ENCODE peak calls at places on chromosomes 12 and 14, in four cellular contexts. J is HL-60, P is GM12878, E is K562. B is an unnamed sample.

GRCh38 chr12:64522316-64522715 is 70.4 kb downstream of the TBK1 start:
- DNase-seq in E (no peak), J (peak; percentile 24), P (no peak), B (no peak)

GRCh38 chr12:17264603-17265002 is 658.6 kb upstream of the LMO3 start:
- DNase-seq in E (no peak), J (no peak), P (no peak), B (no peak)

GRCh38 chr12:8081228-8081920 is 700 bp upstream of the NECAP1 start:
- DNase-seq in E (no peak), P (no peak), J (no peak), B (no peak)

GRCh38 chr12:54053625-54054441 is at the start of gene HOXC4:
- DNase-seq in E (no peak), J (no peak), P (no peak), B (no peak)

GRCh38 chr12:666766-667308 is 3.6 kb upstream of the NINJ2 start:
- DNase-seq in J (no peak), E (no peak), P (peak; percentile 80), B (no peak)

GRCh38 chr14:89444044-89444443 is 27.0 kb upstream of the FOXN3 start:
- DNase-seq in P (no peak), E (no peak), J (no peak), B (no peak)

GRCh38 chr12:126160912-126161311 is 1095.7 kb downstream of the AACS start:
- DNase-seq in E (no peak), P (no peak), J (no peak), B (no peak)

GRCh38 chr12:2411586-2412304 is 359.0 kb downstream of the CACNA1C start:
- DNase-seq in E (no peak), P (no peak), J (no peak), B (no peak)

GRCh38 chr12:94609917-94610443 is 40.4 kb downstream of the TMCC3 start:
- DNase-seq in P (no peak), J (no peak), E (no peak), B (no peak)

GRCh38 chr12:50751921-50752721 is 11.8 kb upstream of the ATF1 start:
- DNase-seq in P (no peak), E (peak; percentile 4), J (no peak), B (peak; percentile 26)

GRCh38 chr12:94299846-94300245 is 151.5 kb downstream of the PLXNC1 start:
- DNase-seq in J (no peak), P (no peak), E (no peak), B (no peak)

GRCh38 chr14:67514203-67514607 is 18.9 kb upstream of the PLEKHH1 start:
- DNase-seq in J (no peak), P (no peak), E (no peak), B (no peak)

GRCh38 chr14:92631098-92631497 is 117.3 kb downstream of the LGMN start:
- DNase-seq in P (no peak), J (no peak), E (no peak), B (no peak)

GRCh38 chr12:68374315-68374982 is 42.3 kb upstream of the MDM1 start:
- DNase-seq in P (peak; percentile 98), E (no peak), J (no peak), B (peak; percentile 32)

GRCh38 chr12:78703820-78704525 is 160.6 kb upstream of the SYT1 start:
- DNase-seq in P (no peak), J (no peak), E (no peak), B (no peak)

GRCh38 chr12:84637926-84638325 is 274.7 kb downstream of the SLC6A15 start:
- DNase-seq in J (no peak), E (no peak), P (no peak), B (no peak)

DNA sequence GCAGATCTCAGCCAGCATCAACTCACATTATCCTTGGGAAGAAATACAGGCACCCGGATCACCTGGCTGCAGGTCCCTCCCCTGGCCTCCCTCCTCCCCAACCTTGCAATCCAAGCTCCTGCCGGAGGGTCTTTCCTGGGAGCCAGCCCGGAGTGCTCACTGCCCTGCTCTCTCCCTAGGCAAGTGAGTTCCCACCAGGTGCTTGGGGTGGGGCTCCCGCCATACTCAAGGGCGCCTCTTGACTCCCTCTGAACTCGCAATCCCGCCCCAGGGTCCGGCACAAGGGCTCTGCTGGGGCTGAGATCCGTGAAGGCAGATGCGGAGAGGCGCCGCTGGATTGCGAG is 1.2 kb upstream of the CEP170B start:
- DNase-seq in J (no peak), E (no peak), P (no peak), B (no peak)
- TF ChIP-seq SPI1 in J (no peak), E (no peak), P (no peak), B (no peak)

GRCh38 chr14:102389261-102389660 is 26.5 kb downstream of the TECPR2 start:
- DNase-seq in P (no peak), E (no peak), J (no peak), B (no peak)

GRCh38 chr14:102394717-102395378 is 32.1 kb downstream of the TECPR2 start:
- DNase-seq in E (no peak), P (no peak), J (peak; percentile 89), B (no peak)

GRCh38 chr14:102392506-102392905 is 29.8 kb downstream of the TECPR2 start:
- DNase-seq in J (no peak), E (no peak), P (no peak), B (no peak)

GRCh38 chr14:102390486-102390885 is 27.7 kb downstream of the TECPR2 start:
- DNase-seq in J (no peak), P (no peak), E (no peak), B (no peak)

GRCh38 chr14:102390064-102390463 is 27.3 kb downstream of the TECPR2 start:
- DNase-seq in P (no peak), E (no peak), J (no peak), B (no peak)
- TF ChIP-seq SPI1 in P (no peak), E (no peak), J (no peak), B (no peak)

DNA sequence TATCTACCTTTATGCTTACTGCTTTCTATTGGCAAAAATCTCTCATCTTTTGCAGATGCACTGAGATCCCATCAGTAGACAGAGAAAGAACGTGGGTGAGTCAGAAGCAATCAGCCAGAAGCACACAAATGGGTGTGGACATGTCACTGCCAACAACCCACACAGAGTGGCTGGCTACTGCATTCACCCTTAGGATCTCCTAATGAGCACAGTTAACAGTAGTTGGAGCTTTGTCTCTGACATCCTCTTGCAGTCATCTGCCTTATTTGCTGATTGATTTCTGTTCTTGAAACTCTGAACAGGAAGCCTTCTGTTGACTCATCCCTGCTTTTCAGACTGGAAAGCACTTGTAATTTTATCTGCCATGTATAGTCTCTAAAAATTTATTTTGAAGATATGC is 117.2 kb downstream of the RGS6 start:
- DNase-seq in E (no peak), P (peak; percentile 64), J (no peak), B (peak; percentile 5)
- TF ChIP-seq SPI1 in E (no peak), P (no peak), J (no peak), B (no peak)

DNA sequence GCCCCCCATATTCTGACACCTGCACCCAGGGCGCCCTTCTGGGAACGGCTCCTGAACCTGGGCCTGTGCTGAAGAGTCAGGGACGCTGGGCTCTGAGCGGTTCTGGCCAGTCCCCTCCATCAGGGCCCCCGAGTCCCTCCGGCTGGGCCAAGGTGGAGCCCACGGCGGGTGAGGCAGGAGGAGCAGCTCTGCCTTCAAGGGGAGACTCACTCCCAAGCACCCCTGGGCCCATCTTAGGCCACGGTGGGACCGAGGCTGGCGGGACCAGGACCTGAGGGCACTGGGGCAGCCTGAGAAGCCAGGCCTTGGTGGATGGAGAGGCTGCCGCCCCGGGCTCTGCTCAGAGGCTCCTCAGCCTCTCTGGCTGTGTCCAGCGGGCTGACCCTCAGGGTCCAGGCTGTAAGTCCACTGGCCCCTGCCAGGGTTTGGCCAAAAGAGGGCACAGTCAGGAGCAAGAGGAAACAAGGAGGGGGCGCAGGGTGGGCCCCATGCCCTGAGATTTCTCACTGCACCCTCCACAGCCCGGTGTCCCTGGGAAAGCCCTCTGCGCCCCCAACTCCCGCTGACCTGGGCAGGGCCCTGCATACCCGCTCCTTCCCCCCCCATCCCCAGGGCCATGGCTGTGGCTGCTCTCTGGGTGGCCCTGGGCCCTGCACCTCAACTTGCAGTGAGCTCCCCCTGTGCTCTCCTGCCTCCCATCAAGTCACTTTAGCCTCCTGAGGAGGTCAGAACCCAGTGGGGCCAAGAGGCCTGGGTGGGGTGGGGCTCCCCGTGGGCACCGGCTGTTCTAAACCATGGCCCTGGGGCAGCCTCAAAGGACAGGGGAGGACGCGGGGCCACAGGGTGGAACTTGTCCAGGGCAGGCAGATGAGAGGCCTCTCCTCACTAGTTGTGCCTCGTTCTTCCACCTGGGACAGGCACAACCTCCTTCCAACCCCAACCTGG is 266.4 kb upstream of the SFSWAP start:
- DNase-seq in J (no peak), P (no peak), E (no peak), B (no peak)
- TF ChIP-seq SPI1 in J (no peak), P (no peak), E (no peak), B (no peak)

GRCh38 chr14:102111101-102111500 is 24.3 kb upstream of the HSP90AA1 start:
- DNase-seq in E (no peak), J (no peak), P (no peak), B (no peak)
- TF ChIP-seq SPI1 in E (no peak), J (no peak), P (no peak), B (no peak)

GRCh38 chr12:99284161-99284560 is 363.4 kb upstream of the GARIN6 start:
- DNase-seq in E (no peak), J (no peak), P (no peak), B (no peak)

GRCh38 chr12:99282086-99282485 is 365.5 kb upstream of the GARIN6 start:
- DNase-seq in P (no peak), J (no peak), E (no peak), B (no peak)

GRCh38 chr12:99282670-99283069 is 364.9 kb upstream of the GARIN6 start:
- DNase-seq in J (no peak), P (no peak), E (no peak), B (no peak)

GRCh38 chr12:99278899-99279298 is 368.7 kb upstream of the GARIN6 start:
- DNase-seq in P (no peak), E (no peak), J (no peak), B (no peak)

GRCh38 chr12:99281277-99281676 is 366.3 kb upstream of the GARIN6 start:
- DNase-seq in J (no peak), E (no peak), P (no peak), B (no peak)
- TF ChIP-seq SPI1 in J (no peak), E (no peak), P (no peak), B (no peak)

GRCh38 chr14:100092832-100093231 is 27.6 kb downstream of the EVL start:
- DNase-seq in P (no peak), E (no peak), J (no peak), B (no peak)
- TF ChIP-seq SPI1 in P (no peak), E (no peak), J (no peak), B (no peak)

GRCh38 chr12:82176761-82177490 is 181.3 kb downstream of the CCDC59 start:
- DNase-seq in J (no peak), P (no peak), E (no peak), B (no peak)
- TF ChIP-seq SPI1 in J (no peak), P (no peak), E (no peak), B (no peak)

GRCh38 chr14:71905860-71906259 is 26.4 kb upstream of the RGS6 start:
- DNase-seq in P (no peak), J (no peak), E (no peak), B (no peak)
- TF ChIP-seq SPI1 in P (no peak), J (no peak), E (no peak), B (no peak)

B was measured in GM12891.